ENCODE peak calls at places on chromosomes 2 and 18, in five cellular contexts. C is CD4-positive, alpha-beta T cell; Z is stomach; J is PC-3; P is MCF 10A. E is an unnamed sample.
A peak's percentile ranks its signal among the peaks of the same experiment; 100 is the strongest.

GRCh38 chr2:65630643-65631042 is 198.2 kb upstream of the SPRED2 start:
- DNase-seq in Z (no peak), P (peak; percentile 88), C (no peak), J (no peak), E (no peak)

GRCh38 chr2:54771166-54771565 is 47.7 kb downstream of the EML6 start:
- DNase-seq in Z (no peak), J (peak; percentile 94), C (no peak), P (peak; percentile 74), E (no peak)

GRCh38 chr18:9482790-9483189 is 7.5 kb downstream of the RALBP1 start:
- DNase-seq in Z (no peak), J (no peak), P (no peak), C (no peak), E (no peak)

GRCh38 chr18:58842978-58843661 is 21.6 kb upstream of the ZNF532 start:
- DNase-seq in Z (no peak), J (no peak), P (no peak), C (no peak), E (no peak)

GRCh38 chr2:39516347-39517101 is 79.4 kb upstream of the MAP4K3 start:
- DNase-seq in J (no peak), C (no peak), P (peak; percentile 33), Z (peak; percentile 47), E (no peak)

GRCh38 chr18:79493211-79493800 is 97.6 kb downstream of the NFATC1 start:
- DNase-seq in J (no peak), P (no peak), C (no peak), Z (no peak), E (peak; percentile 46)

GRCh38 chr18:34660572-34660971 is 49.5 kb upstream of the DTNA start:
- DNase-seq in P (no peak), Z (no peak), J (no peak), C (no peak), E (no peak)

GRCh38 chr2:142058149-142058548 is 72.7 kb downstream of the LRP1B start:
- DNase-seq in Z (no peak), P (no peak), J (no peak), C (no peak), E (no peak)

GRCh38 chr2:62176771-62177170 is 19.1 kb upstream of the B3GNT2 start:
- DNase-seq in Z (no peak), J (no peak), C (no peak), P (no peak), E (no peak)

GRCh38 chr2:33291278-33292013 is 185.0 kb upstream of the RASGRP3 start:
- DNase-seq in P (peak; percentile 90), C (no peak), J (peak; percentile 92), Z (no peak), E (no peak)

DNA sequence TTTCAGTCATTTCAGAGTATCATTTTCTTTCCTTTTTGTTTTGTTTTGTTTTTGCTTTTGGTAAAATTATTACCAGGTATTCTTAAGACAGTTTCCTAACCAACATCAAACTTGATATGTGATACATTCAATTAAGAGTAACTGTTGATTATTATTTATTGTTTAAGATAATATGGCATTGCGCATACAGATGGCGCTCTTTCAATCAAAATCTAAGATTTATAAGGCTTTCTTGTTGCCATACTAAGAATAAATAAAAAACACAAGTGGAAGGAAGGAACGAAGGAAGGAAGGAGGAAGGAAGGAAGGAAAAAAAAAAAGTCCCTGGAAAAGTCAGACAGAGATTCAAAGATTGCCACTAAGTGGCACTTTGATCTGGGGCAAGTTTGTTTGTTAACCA is 1308.7 kb upstream of the FAM98A start:
- DNase-seq in Z (no peak), C (no peak), P (no peak), J (no peak), E (no peak)
- TF ChIP-seq CTCF in Z (no peak), C (no peak), P (no peak), J (peak; percentile 38), E (no peak)

GRCh38 chr2:10304458-10305253 is 2.0 kb downstream of the HPCAL1 start:
- DNase-seq in Z (no peak), J (no peak), C (no peak), P (no peak), E (no peak)

GRCh38 chr2:10303174-10303633 is 500 bp downstream of the HPCAL1 start:
- DNase-seq in J (no peak), Z (peak; percentile 41), P (no peak), C (no peak), E (no peak)

GRCh38 chr2:10302479-10303173 is at the start of gene HPCAL1:
- DNase-seq in C (peak; percentile 72), J (peak; percentile 84), P (peak; percentile 87), Z (peak; percentile 93), E (peak; percentile 96)

GRCh38 chr2:10305254-10305635 is 2.5 kb downstream of the HPCAL1 start:
- DNase-seq in C (no peak), P (no peak), J (no peak), Z (no peak), E (no peak)

DNA sequence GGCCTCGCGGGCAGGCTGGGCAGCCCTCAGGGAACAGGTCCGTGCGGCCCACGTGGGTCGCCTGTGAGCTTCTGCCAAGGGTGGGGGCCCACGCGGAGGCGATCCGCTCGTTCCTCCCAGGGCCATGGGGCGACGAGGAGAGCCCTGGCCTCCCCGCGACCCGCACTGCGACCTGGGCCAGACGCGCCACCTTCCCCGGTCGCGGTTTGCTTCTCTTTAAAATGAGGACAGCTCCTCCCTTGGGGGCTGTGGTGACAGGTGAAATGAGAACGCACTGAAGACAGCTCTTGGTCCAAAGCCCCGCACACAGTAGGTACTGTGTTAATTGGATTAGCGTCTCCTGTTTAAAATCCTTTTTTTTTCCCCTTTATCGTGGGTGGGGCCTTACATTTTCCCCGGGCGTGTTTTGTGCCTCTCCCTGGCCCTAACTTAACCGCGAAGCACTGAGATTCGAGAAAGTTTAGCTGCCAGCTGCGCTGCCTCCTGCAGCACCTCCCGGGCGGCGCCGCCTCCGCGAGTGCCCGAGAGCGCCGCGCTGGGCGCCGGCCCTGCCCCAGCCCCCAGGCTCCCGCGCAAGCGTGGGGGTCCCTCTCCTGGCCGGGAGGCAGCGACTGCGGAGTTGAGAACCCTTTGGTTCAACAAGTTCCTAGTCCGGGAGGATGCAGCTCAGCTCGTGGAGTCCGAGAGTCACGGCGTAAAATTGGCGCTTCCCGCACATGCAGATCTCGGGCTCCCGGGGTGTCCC is 1.1 kb downstream of the HPCAL1 start:
- DNase-seq in Z (peak; percentile 61), C (peak; percentile 34), P (peak; percentile 46), J (peak; percentile 52), E (peak; percentile 84)
- TF ChIP-seq CTCF in Z (peak; percentile 9), C (no peak), P (no peak), J (peak; percentile 43), E (peak; percentile 15)

DNA sequence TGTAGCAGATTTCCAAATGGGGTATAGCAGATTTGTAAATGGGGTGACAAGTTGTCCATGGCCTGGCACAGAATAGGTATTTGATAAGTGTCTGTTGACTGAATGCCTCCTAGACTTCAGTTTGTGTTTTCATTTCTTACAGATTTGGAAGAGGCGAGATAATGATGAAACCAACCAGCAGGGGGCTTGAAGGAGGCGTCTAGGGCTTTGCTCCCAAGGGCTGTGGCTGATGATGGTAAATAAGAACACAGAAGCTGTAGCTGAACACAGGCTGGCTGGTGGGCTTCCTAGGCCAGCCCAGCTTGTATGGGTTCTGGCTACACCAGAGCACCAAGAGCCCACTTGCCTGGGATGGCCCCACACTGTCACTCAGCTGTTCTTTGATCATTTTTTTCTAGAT is 19.4 kb downstream of the SFTPB start:
- DNase-seq in Z (no peak), P (peak; percentile 69), J (peak; percentile 51), C (no peak), E (no peak)
- TF ChIP-seq CTCF in Z (peak; percentile 17), P (peak; percentile 20), J (peak; percentile 74), C (peak; percentile 17), E (peak; percentile 49)

GRCh38 chr2:58871469-58872142 is 630.5 kb upstream of the FANCL start:
- DNase-seq in J (peak; percentile 25), P (peak; percentile 18), Z (no peak), C (no peak), E (no peak)
- TF ChIP-seq CTCF in J (peak; percentile 62), P (no peak), Z (no peak), C (no peak), E (no peak)

GRCh38 chr2:233443511-233444183 is 89.4 kb downstream of the DGKD start:
- DNase-seq in Z (peak; percentile 90), J (peak; percentile 84), C (peak; percentile 74), P (peak; percentile 85), E (peak; percentile 86)
- TF ChIP-seq CTCF in Z (peak; percentile 79), J (peak; percentile 90), C (peak; percentile 95), P (peak; percentile 77), E (peak; percentile 80)

DNA sequence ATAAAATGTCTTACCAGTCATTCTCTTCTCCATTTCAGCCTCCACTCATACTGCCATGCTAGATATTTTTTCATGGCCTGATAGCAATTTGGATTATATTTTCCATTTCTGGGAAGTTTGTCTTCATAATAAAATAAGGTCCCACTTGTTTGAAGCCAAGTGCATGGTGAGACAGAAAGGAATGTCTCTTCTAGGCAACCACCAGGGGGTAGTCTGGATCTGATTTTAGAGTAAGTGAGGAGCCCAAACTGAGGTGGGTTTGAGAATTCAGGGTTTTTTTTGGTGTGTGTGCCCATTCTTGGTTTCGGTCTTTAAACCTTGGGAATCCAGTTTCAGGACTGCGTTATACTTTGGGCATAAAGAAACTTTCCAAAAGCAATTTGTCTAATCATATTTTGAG is 315.5 kb downstream of the RPRM start:
- DNase-seq in Z (no peak), C (no peak), J (peak; percentile 45), P (peak; percentile 67), E (no peak)
- TF ChIP-seq CTCF in Z (peak; percentile 18), C (no peak), J (peak; percentile 78), P (peak; percentile 61), E (peak; percentile 37)

DNA sequence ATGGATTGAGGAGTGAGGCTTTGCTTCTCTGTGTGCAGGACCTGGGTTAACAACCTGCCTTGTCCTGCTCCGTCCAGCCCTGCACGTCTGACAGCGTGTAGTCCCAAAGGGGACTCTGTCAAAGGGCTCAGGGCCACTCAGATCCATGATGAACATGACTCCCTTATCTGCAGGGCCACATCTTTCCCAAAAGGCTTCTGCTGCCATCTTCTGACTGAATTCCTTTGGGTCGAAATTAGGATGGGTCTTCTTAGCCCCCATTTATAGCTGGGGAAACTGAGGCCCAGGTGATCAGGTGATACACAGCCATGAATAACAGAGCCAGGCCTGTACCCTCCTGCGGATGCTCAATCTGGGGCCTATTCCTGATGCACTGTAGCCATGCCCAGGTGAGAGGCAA is 109.2 kb downstream of the CELF4 start:
- DNase-seq in J (no peak), C (no peak), Z (no peak), P (no peak), E (no peak)
- TF ChIP-seq CTCF in J (no peak), C (no peak), Z (no peak), P (no peak), E (no peak)

E was measured in upper lobe of right lung.